ENCODE peak calls at places on chromosomes 6 and 20, in six cellular contexts. One of them, this sample, is unnamed.

GRCh38 chr6:32148722-32149576 is 2.8 kb downstream of the PRRT1 start:
- DNase-seq in MM.1S: no peak
- DNase-seq in cardiac fibroblast: peak
- DNase-seq in WERI-Rb-1: no peak
- DNase-seq in HFFc6: no peak
- DNase-seq in astrocyte: peak
- DNase-seq in this sample: peak

GRCh38 chr6:56953597-56954388 is 1.1 kb upstream of the BEND6 start:
- DNase-seq in cardiac fibroblast: peak
- DNase-seq in MM.1S: peak
- DNase-seq in HFFc6: no peak
- DNase-seq in astrocyte: no peak
- DNase-seq in WERI-Rb-1: no peak
- DNase-seq in this sample: no peak

GRCh38 chr6:111950661-111951426 is 77.6 kb upstream of the FYN start:
- DNase-seq in HFFc6: no peak
- DNase-seq in MM.1S: no peak
- DNase-seq in WERI-Rb-1: no peak
- DNase-seq in astrocyte: peak
- DNase-seq in cardiac fibroblast: peak
- DNase-seq in this sample: no peak

GRCh38 chr6:84048588-84048987 is 15.0 kb downstream of the MRAP2 start:
- DNase-seq in MM.1S: no peak
- DNase-seq in astrocyte: no peak
- DNase-seq in HFFc6: no peak
- DNase-seq in WERI-Rb-1: no peak
- DNase-seq in cardiac fibroblast: no peak
- DNase-seq in this sample: no peak

GRCh38 chr20:61387204-61387958 is 135.3 kb downstream of the CDH4 start:
- DNase-seq in HFFc6: peak
- DNase-seq in cardiac fibroblast: peak
- DNase-seq in MM.1S: no peak
- DNase-seq in astrocyte: peak
- DNase-seq in WERI-Rb-1: no peak
- DNase-seq in this sample: peak

GRCh38 chr6:11050735-11051134 is 6.6 kb upstream of the ELOVL2 start:
- DNase-seq in MM.1S: no peak
- DNase-seq in astrocyte: peak
- DNase-seq in WERI-Rb-1: no peak
- DNase-seq in cardiac fibroblast: peak
- DNase-seq in HFFc6: peak
- DNase-seq in this sample: peak

GRCh38 chr6:101344885-101345284 is 48.6 kb upstream of the GRIK2 start:
- DNase-seq in cardiac fibroblast: no peak
- DNase-seq in astrocyte: no peak
- DNase-seq in WERI-Rb-1: no peak
- DNase-seq in HFFc6: no peak
- DNase-seq in MM.1S: no peak
- DNase-seq in this sample: no peak

GRCh38 chr6:21626756-21627155 is 33.2 kb downstream of the SOX4 start:
- DNase-seq in WERI-Rb-1: no peak
- DNase-seq in astrocyte: no peak
- DNase-seq in cardiac fibroblast: no peak
- DNase-seq in HFFc6: no peak
- DNase-seq in MM.1S: no peak
- DNase-seq in this sample: no peak

GRCh38 chr20:45959126-45959525 is 12.9 kb downstream of the ZNF335 start:
- DNase-seq in cardiac fibroblast: no peak
- DNase-seq in HFFc6: no peak
- DNase-seq in WERI-Rb-1: no peak
- DNase-seq in astrocyte: no peak
- DNase-seq in MM.1S: no peak
- DNase-seq in this sample: no peak

GRCh38 chr6:158122048-158122447 is 46.0 kb downstream of the SERAC1 start:
- DNase-seq in HFFc6: no peak
- DNase-seq in WERI-Rb-1: no peak
- DNase-seq in astrocyte: no peak
- DNase-seq in MM.1S: no peak
- DNase-seq in cardiac fibroblast: no peak
- DNase-seq in this sample: no peak

GRCh38 chr20:49559411-49560081 is 8.4 kb downstream of the PTGIS start:
- DNase-seq in MM.1S: no peak
- DNase-seq in HFFc6: peak
- DNase-seq in WERI-Rb-1: no peak
- DNase-seq in cardiac fibroblast: peak
- DNase-seq in astrocyte: peak
- DNase-seq in this sample: no peak

GRCh38 chr6:79048611-79049010 is 29.4 kb downstream of the PHIP start:
- DNase-seq in MM.1S: no peak
- DNase-seq in cardiac fibroblast: peak
- DNase-seq in astrocyte: no peak
- DNase-seq in WERI-Rb-1: peak
- DNase-seq in HFFc6: peak
- DNase-seq in this sample: peak

GRCh38 chr6:18883851-18884250 is 496.7 kb downstream of the RNF144B start:
- DNase-seq in cardiac fibroblast: no peak
- DNase-seq in HFFc6: no peak
- DNase-seq in MM.1S: no peak
- DNase-seq in WERI-Rb-1: no peak
- DNase-seq in astrocyte: no peak
- DNase-seq in this sample: no peak

GRCh38 chr20:1806456-1806855 is 88.8 kb upstream of the SIRPA start:
- DNase-seq in WERI-Rb-1: no peak
- DNase-seq in astrocyte: no peak
- DNase-seq in HFFc6: no peak
- DNase-seq in MM.1S: no peak
- DNase-seq in cardiac fibroblast: no peak
- DNase-seq in this sample: no peak

GRCh38 chr6:37014667-37015066 is 9.2 kb downstream of the FGD2 start:
- DNase-seq in WERI-Rb-1: no peak
- DNase-seq in astrocyte: no peak
- DNase-seq in cardiac fibroblast: no peak
- DNase-seq in HFFc6: no peak
- DNase-seq in MM.1S: no peak
- DNase-seq in this sample: no peak
- TF ChIP-seq CTCF in WERI-Rb-1: no peak
- TF ChIP-seq CTCF in astrocyte: no peak
- TF ChIP-seq CTCF in cardiac fibroblast: no peak
- TF ChIP-seq CTCF in HFFc6: no peak
- TF ChIP-seq CTCF in MM.1S: no peak
- TF ChIP-seq CTCF in this sample: no peak

GRCh38 chr6:3428700-3429099 is 28.1 kb downstream of the SLC22A23 start:
- DNase-seq in MM.1S: no peak
- DNase-seq in WERI-Rb-1: no peak
- DNase-seq in HFFc6: no peak
- DNase-seq in cardiac fibroblast: no peak
- DNase-seq in astrocyte: no peak
- DNase-seq in this sample: no peak

GRCh38 chr6:3432416-3432815 is 24.4 kb downstream of the SLC22A23 start:
- DNase-seq in cardiac fibroblast: no peak
- DNase-seq in WERI-Rb-1: no peak
- DNase-seq in astrocyte: no peak
- DNase-seq in MM.1S: no peak
- DNase-seq in HFFc6: no peak
- DNase-seq in this sample: no peak

GRCh38 chr6:3428247-3428646 is 28.6 kb downstream of the SLC22A23 start:
- DNase-seq in WERI-Rb-1: no peak
- DNase-seq in astrocyte: no peak
- DNase-seq in MM.1S: no peak
- DNase-seq in HFFc6: no peak
- DNase-seq in cardiac fibroblast: no peak
- DNase-seq in this sample: no peak

GRCh38 chr6:3433005-3433404 is 23.8 kb downstream of the SLC22A23 start:
- DNase-seq in cardiac fibroblast: no peak
- DNase-seq in astrocyte: no peak
- DNase-seq in WERI-Rb-1: no peak
- DNase-seq in HFFc6: no peak
- DNase-seq in MM.1S: no peak
- DNase-seq in this sample: no peak

GRCh38 chr6:3431994-3432393 is 24.9 kb downstream of the SLC22A23 start:
- DNase-seq in astrocyte: no peak
- DNase-seq in HFFc6: no peak
- DNase-seq in MM.1S: no peak
- DNase-seq in cardiac fibroblast: no peak
- DNase-seq in WERI-Rb-1: no peak
- DNase-seq in this sample: no peak
- TF ChIP-seq CTCF in astrocyte: no peak
- TF ChIP-seq CTCF in HFFc6: no peak
- TF ChIP-seq CTCF in MM.1S: no peak
- TF ChIP-seq CTCF in cardiac fibroblast: no peak
- TF ChIP-seq CTCF in WERI-Rb-1: no peak
- TF ChIP-seq CTCF in this sample: no peak

GRCh38 chr6:106169517-106169916 is 83.4 kb downstream of the PRDM1 start:
- DNase-seq in WERI-Rb-1: no peak
- DNase-seq in astrocyte: no peak
- DNase-seq in MM.1S: no peak
- DNase-seq in cardiac fibroblast: no peak
- DNase-seq in HFFc6: no peak
- DNase-seq in this sample: no peak

GRCh38 chr6:106167105-106167814 is 81.1 kb downstream of the PRDM1 start:
- DNase-seq in astrocyte: no peak
- DNase-seq in MM.1S: peak
- DNase-seq in HFFc6: no peak
- DNase-seq in WERI-Rb-1: no peak
- DNase-seq in cardiac fibroblast: no peak
- DNase-seq in this sample: no peak

GRCh38 chr6:106168097-106168888 is 82.2 kb downstream of the PRDM1 start:
- DNase-seq in astrocyte: no peak
- DNase-seq in WERI-Rb-1: no peak
- DNase-seq in MM.1S: no peak
- DNase-seq in cardiac fibroblast: no peak
- DNase-seq in HFFc6: no peak
- DNase-seq in this sample: no peak

GRCh38 chr6:106173480-106173879 is 87.3 kb downstream of the PRDM1 start:
- DNase-seq in cardiac fibroblast: no peak
- DNase-seq in MM.1S: no peak
- DNase-seq in WERI-Rb-1: no peak
- DNase-seq in astrocyte: no peak
- DNase-seq in HFFc6: no peak
- DNase-seq in this sample: no peak

DNA sequence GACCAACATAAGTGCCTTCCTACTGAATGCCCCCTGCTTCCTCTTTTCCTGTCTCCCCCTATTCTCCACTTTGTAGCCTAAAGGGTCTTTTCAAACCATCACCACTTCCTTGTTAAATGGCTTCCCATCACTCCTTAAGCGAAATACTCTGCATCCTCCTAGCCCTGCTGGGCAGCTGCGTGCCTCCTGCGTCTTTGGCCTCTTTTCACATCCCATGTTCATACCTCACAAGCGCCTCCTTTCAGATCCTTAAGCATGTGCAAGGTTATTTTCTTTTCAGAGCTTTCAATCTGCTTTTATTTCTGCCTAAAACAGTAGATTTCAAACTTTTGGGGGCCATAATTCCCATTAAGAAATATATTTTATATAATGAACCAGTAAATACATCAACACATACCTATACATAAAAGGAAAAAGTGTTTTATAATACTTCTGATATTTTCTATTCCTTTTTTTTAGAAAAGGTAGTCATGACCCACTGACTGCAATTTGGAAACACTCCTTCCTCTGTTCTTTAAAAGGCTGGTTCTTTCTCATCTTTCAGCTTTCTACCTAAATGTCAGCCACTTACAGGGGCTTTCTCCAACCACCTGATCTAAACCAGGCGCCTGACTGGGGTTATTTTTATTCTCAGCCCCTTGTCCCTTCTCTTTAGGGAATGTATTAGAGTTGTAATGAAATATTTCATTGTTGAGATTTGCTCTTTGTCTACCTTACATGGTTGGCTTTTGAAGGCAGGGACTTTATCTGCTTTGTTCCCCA is 84.1 kb downstream of the PRDM1 start:
- DNase-seq in MM.1S: no peak
- DNase-seq in HFFc6: no peak
- DNase-seq in cardiac fibroblast: no peak
- DNase-seq in astrocyte: no peak
- DNase-seq in WERI-Rb-1: no peak
- DNase-seq in this sample: no peak
- TF ChIP-seq CTCF in MM.1S: no peak
- TF ChIP-seq CTCF in HFFc6: no peak
- TF ChIP-seq CTCF in cardiac fibroblast: no peak
- TF ChIP-seq CTCF in astrocyte: no peak
- TF ChIP-seq CTCF in WERI-Rb-1: no peak
- TF ChIP-seq CTCF in this sample: no peak

GRCh38 chr20:37397076-37397953 is 51.4 kb downstream of the SRC start:
- DNase-seq in astrocyte: no peak
- DNase-seq in WERI-Rb-1: peak
- DNase-seq in HFFc6: peak
- DNase-seq in MM.1S: no peak
- DNase-seq in cardiac fibroblast: no peak
- DNase-seq in this sample: no peak
- TF ChIP-seq CTCF in astrocyte: no peak
- TF ChIP-seq CTCF in WERI-Rb-1: peak
- TF ChIP-seq CTCF in HFFc6: peak
- TF ChIP-seq CTCF in MM.1S: no peak
- TF ChIP-seq CTCF in cardiac fibroblast: no peak
- TF ChIP-seq CTCF in this sample: peak

GRCh38 chr6:117404548-117404947 is 21.2 kb downstream of the ROS1 start:
- DNase-seq in WERI-Rb-1: no peak
- DNase-seq in MM.1S: no peak
- DNase-seq in cardiac fibroblast: peak
- DNase-seq in HFFc6: peak
- DNase-seq in astrocyte: peak
- DNase-seq in this sample: peak
- TF ChIP-seq CTCF in WERI-Rb-1: peak
- TF ChIP-seq CTCF in MM.1S: peak
- TF ChIP-seq CTCF in cardiac fibroblast: peak
- TF ChIP-seq CTCF in HFFc6: peak
- TF ChIP-seq CTCF in astrocyte: peak
- TF ChIP-seq CTCF in this sample: peak